ENCODE peak calls at places on chromosome 12, in five cellular contexts. One of them, this sample, is unnamed.

GRCh38 chr12:52351196-52352059 is 15.9 kb downstream of the KRT85 start:
- DNase-seq in K562: no peak
- DNase-seq in H1: no peak
- DNase-seq in HCT116: no peak
- DNase-seq in endothelial cell of umbilical vein: no peak
- DNase-seq in this sample: no peak

GRCh38 chr12:26523708-26524150 is 309.3 kb downstream of the ITPR2 start:
- DNase-seq in K562: no peak
- DNase-seq in H1: no peak
- DNase-seq in HCT116: no peak
- DNase-seq in endothelial cell of umbilical vein: peak; percentile 43
- DNase-seq in this sample: peak; percentile 79

GRCh38 chr12:4664111-4664510 is 15.2 kb downstream of the NDUFA9 start:
- DNase-seq in K562: no peak
- DNase-seq in H1: no peak
- DNase-seq in HCT116: no peak
- DNase-seq in endothelial cell of umbilical vein: no peak
- DNase-seq in this sample: no peak

GRCh38 chr12:94290353-94290752 is 142.0 kb downstream of the PLXNC1 start:
- DNase-seq in K562: no peak
- DNase-seq in H1: peak; percentile 49
- DNase-seq in HCT116: no peak
- DNase-seq in endothelial cell of umbilical vein: no peak
- DNase-seq in this sample: no peak

GRCh38 chr12:15829949-15830348 is 40.8 kb upstream of the EPS8 start:
- DNase-seq in K562: no peak
- DNase-seq in H1: no peak
- DNase-seq in HCT116: no peak
- DNase-seq in endothelial cell of umbilical vein: no peak
- DNase-seq in this sample: no peak

GRCh38 chr12:107607464-107608392 is 77.9 kb upstream of the PWP1 start:
- DNase-seq in K562: peak; percentile 83
- DNase-seq in H1: peak; percentile 94
- DNase-seq in HCT116: peak; percentile 57
- DNase-seq in endothelial cell of umbilical vein: peak; percentile 62
- DNase-seq in this sample: peak; percentile 10

GRCh38 chr12:24266982-24267381 is 317.5 kb upstream of the SOX5 start:
- DNase-seq in K562: no peak
- DNase-seq in H1: no peak
- DNase-seq in HCT116: no peak
- DNase-seq in endothelial cell of umbilical vein: no peak
- DNase-seq in this sample: no peak

GRCh38 chr12:78241472-78241871 is 410.8 kb downstream of the NAV3 start:
- DNase-seq in K562: no peak
- DNase-seq in H1: no peak
- DNase-seq in HCT116: no peak
- DNase-seq in endothelial cell of umbilical vein: no peak
- DNase-seq in this sample: no peak

GRCh38 chr12:46459111-46459510 is 86.5 kb upstream of the SLC38A2 start:
- DNase-seq in K562: no peak
- DNase-seq in H1: no peak
- DNase-seq in HCT116: no peak
- DNase-seq in endothelial cell of umbilical vein: peak; percentile 74
- DNase-seq in this sample: no peak

GRCh38 chr12:51755251-51755650 is 93.3 kb downstream of the FIGNL2 start:
- DNase-seq in K562: no peak
- DNase-seq in H1: no peak
- DNase-seq in HCT116: no peak
- DNase-seq in endothelial cell of umbilical vein: peak; percentile 51
- DNase-seq in this sample: no peak

GRCh38 chr12:4267904-4268548 is 5.5 kb upstream of the CCND2 start:
- DNase-seq in K562: no peak
- DNase-seq in H1: no peak
- DNase-seq in HCT116: no peak
- DNase-seq in endothelial cell of umbilical vein: peak; percentile 33
- DNase-seq in this sample: no peak

GRCh38 chr12:25583545-25583944 is 30.5 kb upstream of the LMNTD1 start:
- DNase-seq in K562: no peak
- DNase-seq in H1: no peak
- DNase-seq in HCT116: peak; percentile 10
- DNase-seq in endothelial cell of umbilical vein: peak; percentile 28
- DNase-seq in this sample: no peak

GRCh38 chr12:93520454-93520853 is 52.0 kb upstream of the SOCS2 start:
- DNase-seq in K562: no peak
- DNase-seq in H1: no peak
- DNase-seq in HCT116: no peak
- DNase-seq in endothelial cell of umbilical vein: no peak
- DNase-seq in this sample: no peak

GRCh38 chr12:98355322-98355721 is 160.1 kb upstream of the TMPO start:
- DNase-seq in K562: no peak
- DNase-seq in H1: no peak
- DNase-seq in HCT116: no peak
- DNase-seq in endothelial cell of umbilical vein: no peak
- DNase-seq in this sample: no peak

GRCh38 chr12:88058719-88059077 is 29.5 kb upstream of the C12orf50 start:
- DNase-seq in K562: no peak
- DNase-seq in H1: no peak
- DNase-seq in HCT116: no peak
- DNase-seq in endothelial cell of umbilical vein: no peak
- DNase-seq in this sample: no peak

GRCh38 chr12:38625306-38625705 is 280.1 kb downstream of the CPNE8 start:
- DNase-seq in K562: no peak
- DNase-seq in H1: no peak
- DNase-seq in HCT116: no peak
- DNase-seq in endothelial cell of umbilical vein: no peak
- DNase-seq in this sample: no peak

GRCh38 chr12:75711276-75711675 is 199.9 kb upstream of the KRR1 start:
- DNase-seq in K562: no peak
- DNase-seq in H1: no peak
- DNase-seq in HCT116: no peak
- DNase-seq in endothelial cell of umbilical vein: no peak
- DNase-seq in this sample: no peak

GRCh38 chr12:7349418-7349817 is 45.5 kb downstream of the ACSM4 start:
- DNase-seq in K562: no peak
- DNase-seq in H1: no peak
- DNase-seq in HCT116: no peak
- DNase-seq in endothelial cell of umbilical vein: peak; percentile 91
- DNase-seq in this sample: no peak

GRCh38 chr12:47095446-47096236 is 15.9 kb upstream of the AMIGO2 start:
- DNase-seq in K562: no peak
- DNase-seq in H1: no peak
- DNase-seq in HCT116: no peak
- DNase-seq in endothelial cell of umbilical vein: peak; percentile 43
- DNase-seq in this sample: no peak

GRCh38 chr12:51686727-51687126 is 95.7 kb downstream of the SCN8A start:
- DNase-seq in K562: no peak
- DNase-seq in H1: no peak
- DNase-seq in HCT116: no peak
- DNase-seq in endothelial cell of umbilical vein: peak; percentile 71
- DNase-seq in this sample: no peak

GRCh38 chr12:90234455-90234854 is 525.8 kb upstream of the ATP2B1 start:
- DNase-seq in K562: no peak
- DNase-seq in H1: no peak
- DNase-seq in HCT116: no peak
- DNase-seq in endothelial cell of umbilical vein: no peak
- DNase-seq in this sample: peak; percentile 39

GRCh38 chr12:93039930-93040329 is 110.8 kb upstream of the EEA1 start:
- DNase-seq in K562: no peak
- DNase-seq in H1: no peak
- DNase-seq in HCT116: no peak
- DNase-seq in endothelial cell of umbilical vein: no peak
- DNase-seq in this sample: no peak

GRCh38 chr12:55847033-55847432 is 4.3 kb upstream of the MMP19 start:
- DNase-seq in K562: no peak
- DNase-seq in H1: no peak
- DNase-seq in HCT116: no peak
- DNase-seq in endothelial cell of umbilical vein: peak; percentile 25
- DNase-seq in this sample: no peak
- H3K9ac ChIP-seq in K562: no peak overlapping the region
- H3K9ac ChIP-seq in H1: no peak overlapping the region
- H3K9ac ChIP-seq in HCT116: no peak overlapping the region
- H3K9ac ChIP-seq in endothelial cell of umbilical vein: peak overlapping the region; percentile 79
- H3K9ac ChIP-seq in this sample: no peak overlapping the region

DNA sequence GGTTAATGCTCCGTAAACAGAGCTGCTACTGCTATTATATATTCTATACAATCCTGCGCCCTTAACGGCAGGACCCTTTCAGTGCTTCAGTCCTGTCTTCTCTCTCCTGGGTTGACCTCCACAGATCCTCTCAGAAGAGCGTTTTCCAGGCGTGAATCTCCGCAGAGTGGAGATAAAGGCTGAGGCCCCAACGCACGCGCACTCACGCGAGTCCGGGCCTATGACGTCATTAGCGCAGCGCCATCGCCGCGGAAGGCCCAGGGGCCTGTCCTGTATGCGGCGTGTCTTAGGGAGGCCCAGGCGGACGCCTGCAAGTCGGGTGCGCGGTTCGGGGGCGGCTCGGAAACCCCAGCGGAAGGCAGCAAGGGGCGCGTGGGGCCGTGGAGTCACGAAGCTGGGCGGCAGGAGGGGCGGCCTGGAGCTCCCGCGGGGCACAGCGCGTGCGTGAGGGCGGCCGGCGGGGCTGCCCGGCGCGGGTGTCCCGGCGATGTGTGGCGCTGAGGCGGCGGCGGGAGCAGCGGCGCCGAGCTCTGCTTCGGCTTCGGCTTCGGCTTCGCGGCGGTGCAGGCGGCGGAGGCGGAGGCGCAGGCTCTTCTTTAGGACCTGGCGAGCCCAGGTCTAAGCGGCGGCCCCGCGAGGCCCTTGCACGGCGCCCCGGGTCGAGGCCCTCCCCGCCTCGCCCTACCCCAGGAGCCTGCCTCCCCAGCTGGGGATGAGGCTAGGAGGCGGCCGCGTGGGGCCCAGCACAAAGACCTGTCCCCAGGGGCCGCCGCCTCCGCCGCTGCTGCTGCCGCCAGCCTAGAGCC is at the start of gene MAPKAPK5:
- DNase-seq in K562: peak; percentile 96
- DNase-seq in H1: peak; percentile 98
- DNase-seq in HCT116: peak; percentile 93
- DNase-seq in endothelial cell of umbilical vein: peak; percentile 97
- DNase-seq in this sample: peak; percentile 81
- TF ChIP-seq POLR2AphosphoS5 in K562: peak; percentile 93
- TF ChIP-seq POLR2AphosphoS5 in H1: peak; percentile 90
- TF ChIP-seq POLR2AphosphoS5 in HCT116: peak; percentile 97
- TF ChIP-seq POLR2AphosphoS5 in endothelial cell of umbilical vein: peak; percentile 87
- TF ChIP-seq POLR2AphosphoS5 in this sample: peak; percentile 99

DNA sequence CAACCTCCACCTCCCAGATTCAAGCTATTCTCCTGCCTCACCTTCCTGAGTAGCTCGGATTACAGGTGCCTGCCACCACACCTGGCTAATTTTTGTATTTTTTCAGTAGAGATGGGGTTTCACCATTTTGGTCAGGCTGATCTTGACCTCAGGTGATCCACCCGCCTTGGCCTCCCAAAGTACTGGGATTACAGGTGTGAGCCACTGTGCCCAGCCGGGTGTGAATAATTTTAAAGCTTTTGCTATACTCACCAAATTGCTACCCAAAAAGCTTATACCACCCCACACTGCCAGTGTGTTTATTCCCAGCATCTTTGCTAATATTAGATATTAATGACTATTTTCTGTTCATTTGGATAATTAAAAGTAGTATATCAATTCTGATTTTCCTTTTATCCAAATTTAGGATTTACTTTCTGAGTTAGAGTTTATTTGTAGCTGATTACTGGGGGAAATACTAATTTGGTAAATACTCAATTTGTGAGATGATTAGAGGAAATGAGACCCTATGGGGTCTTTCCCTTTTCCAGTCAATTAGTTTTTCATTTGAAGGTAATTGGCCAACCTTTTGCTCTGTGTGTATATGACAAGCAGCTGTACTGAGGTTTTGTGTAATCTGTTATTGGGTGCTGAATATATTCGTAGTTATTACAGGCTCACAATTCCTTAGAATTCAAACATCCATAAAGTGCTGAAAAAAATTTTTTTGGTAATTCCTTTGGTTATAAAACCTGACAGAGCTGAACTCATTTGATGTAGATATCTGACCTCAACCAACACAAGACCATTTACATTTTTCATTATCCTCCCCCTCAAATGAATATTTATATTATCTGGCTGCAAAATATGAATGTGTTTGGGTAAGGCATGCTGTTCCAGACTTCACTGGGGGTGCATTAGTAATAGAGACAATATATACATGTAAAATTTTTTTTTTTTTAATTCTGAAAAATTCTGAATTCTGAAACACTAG is 73.6 kb downstream of the ANO6 start:
- DNase-seq in K562: no peak
- DNase-seq in H1: no peak
- DNase-seq in HCT116: no peak
- DNase-seq in endothelial cell of umbilical vein: no peak
- DNase-seq in this sample: no peak
- H3K27ac ChIP-seq in K562: no peak overlapping the region
- H3K27ac ChIP-seq in H1: no peak overlapping the region
- H3K27ac ChIP-seq in HCT116: no peak overlapping the region
- H3K27ac ChIP-seq in endothelial cell of umbilical vein: no peak overlapping the region
- H3K27ac ChIP-seq in this sample: no peak overlapping the region

DNA sequence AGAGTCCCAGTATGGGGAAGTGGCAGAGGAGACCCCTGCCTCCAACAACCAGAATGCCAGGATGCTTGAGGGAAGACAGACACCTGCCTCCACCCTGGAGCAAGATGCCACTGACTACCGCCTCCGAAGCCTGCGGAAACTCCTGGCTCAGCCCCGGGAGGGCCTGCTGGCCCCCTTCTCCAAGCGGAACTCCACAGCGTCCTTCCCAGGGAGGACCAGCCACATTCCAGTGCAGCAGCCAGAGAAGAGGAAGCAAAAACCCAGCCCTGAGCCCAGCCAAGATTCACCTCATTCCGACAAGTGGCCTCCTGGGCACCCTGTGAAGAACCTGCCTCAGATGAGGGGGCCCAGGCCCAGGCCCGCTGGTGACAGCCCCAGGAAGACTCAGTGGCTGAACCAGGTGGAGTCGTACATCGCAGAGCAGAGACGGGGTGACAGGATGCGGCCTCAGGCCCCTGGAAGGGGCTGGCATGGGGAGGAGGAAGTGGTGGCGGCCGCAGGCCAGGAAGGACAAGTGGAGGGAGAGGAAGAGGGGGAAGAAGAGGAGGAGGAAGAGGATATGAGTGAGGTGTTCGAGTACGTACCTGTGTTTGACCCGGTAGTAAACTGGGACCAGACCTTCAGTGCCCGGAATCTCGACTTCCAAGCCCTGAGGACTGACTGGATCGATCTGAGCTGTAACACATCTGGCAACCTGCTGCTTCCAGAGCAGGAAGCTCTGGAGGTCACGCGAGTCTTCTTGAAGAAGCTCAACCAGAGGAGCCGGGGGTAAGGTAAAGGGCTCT is 93.7 kb downstream of the B4GALNT3 start:
- DNase-seq in K562: no peak
- DNase-seq in H1: no peak
- DNase-seq in HCT116: no peak
- DNase-seq in endothelial cell of umbilical vein: no peak
- DNase-seq in this sample: no peak
- H3K9ac ChIP-seq in K562: no peak overlapping the region
- H3K9ac ChIP-seq in H1: no peak overlapping the region
- H3K9ac ChIP-seq in HCT116: no peak overlapping the region
- H3K9ac ChIP-seq in endothelial cell of umbilical vein: no peak overlapping the region
- H3K9ac ChIP-seq in this sample: no peak overlapping the region

This sample was measured in SK-N-MC.